ENCODE peak calls at places on chromosomes 3 and 15, in eight cellular contexts. J, L, I, Z, H, A, T and F are unnamed samples.

GRCh38 chr3:54320376-54320775 is 198.0 kb downstream of the CACNA2D3 start:
- DNase-seq in J (no peak), L (no peak), I (no peak), Z (peak; percentile 4), H (peak; percentile 15), A (no peak), T (no peak), F (no peak)

GRCh38 chr15:88541709-88542341 is 4.7 kb downstream of the DET1 start:
- DNase-seq in J (no peak), L (no peak), I (no peak), Z (no peak), H (no peak), A (no peak), T (no peak), F (no peak)

GRCh38 chr3:111031538-111031937 is 40.1 kb upstream of the NECTIN3 start:
- DNase-seq in J (no peak), L (no peak), I (no peak), Z (no peak), H (no peak), A (no peak), T (no peak), F (no peak)

GRCh38 chr3:50550079-50550736 is 17.3 kb downstream of the C3orf18 start:
- DNase-seq in J (peak; percentile 64), L (peak; percentile 86), I (peak; percentile 66), Z (peak; percentile 59), H (peak; percentile 50), A (peak; percentile 63), T (peak; percentile 49), F (peak; percentile 29)

GRCh38 chr3:113912551-113913246 is 35.1 kb upstream of the ZDHHC23 start:
- DNase-seq in J (peak; percentile 22), L (no peak), I (peak; percentile 59), Z (peak; percentile 62), H (peak; percentile 76), A (no peak), T (no peak), F (no peak)

GRCh38 chr3:141878812-141879211 is 2.4 kb downstream of the ATP1B3 start:
- DNase-seq in J (no peak), L (no peak), I (no peak), Z (peak; percentile 11), H (peak; percentile 68), A (no peak), T (no peak), F (no peak)

GRCh38 chr3:86180696-86181095 is 810.3 kb downstream of the VGLL3 start:
- DNase-seq in J (no peak), L (no peak), I (peak; percentile 3), Z (peak; percentile 4), H (no peak), A (no peak), T (no peak), F (no peak)

GRCh38 chr3:47578119-47578630 is 490 bp downstream of the CSPG5 start:
- DNase-seq in J (peak; percentile 89), L (peak; percentile 75), I (peak; percentile 73), Z (peak; percentile 25), H (no peak), A (peak; percentile 69), T (peak; percentile 22), F (no peak)

GRCh38 chr3:38404286-38404685 is 49.4 kb upstream of the ACVR2B start:
- DNase-seq in J (no peak), L (no peak), I (no peak), Z (peak; percentile 74), H (peak; percentile 88), A (no peak), T (no peak), F (no peak)

GRCh38 chr3:170858599-170858998 is 11.4 kb downstream of the RPL22L1 start:
- DNase-seq in J (no peak), L (no peak), I (no peak), Z (no peak), H (no peak), A (no peak), T (no peak), F (no peak)

GRCh38 chr3:115784739-115785571 is 161.6 kb downstream of the GAP43 start:
- DNase-seq in J (no peak), L (no peak), I (no peak), Z (no peak), H (no peak), A (no peak), T (no peak), F (no peak)

GRCh38 chr15:39498642-39499041 is 82.2 kb upstream of the THBS1 start:
- DNase-seq in J (no peak), L (no peak), I (no peak), Z (no peak), H (peak; percentile 64), A (no peak), T (no peak), F (no peak)

GRCh38 chr3:7332696-7333095 is 471.8 kb downstream of the GRM7 start:
- DNase-seq in J (no peak), L (no peak), I (no peak), Z (no peak), H (no peak), A (no peak), T (no peak), F (no peak)

GRCh38 chr3:127712461-127712860 is 39.7 kb downstream of the ABTB1 start:
- DNase-seq in J (no peak), L (no peak), I (no peak), Z (no peak), H (no peak), A (peak; percentile 34), T (no peak), F (no peak)

GRCh38 chr3:150870406-150870805 is 34.8 kb downstream of the MINDY4B start:
- DNase-seq in J (no peak), L (no peak), I (peak; percentile 21), Z (no peak), H (peak; percentile 56), A (no peak), T (no peak), F (no peak)

GRCh38 chr15:81786776-81787175 is 259.0 kb downstream of the MEX3B start:
- DNase-seq in J (no peak), L (no peak), I (no peak), Z (no peak), H (no peak), A (no peak), T (no peak), F (no peak)

GRCh38 chr3:55244247-55244646 is 242.9 kb downstream of the WNT5A start:
- DNase-seq in J (no peak), L (no peak), I (no peak), Z (no peak), H (no peak), A (no peak), T (no peak), F (no peak)

GRCh38 chr15:101404245-101404644 is 85.3 kb downstream of the PCSK6 start:
- DNase-seq in J (no peak), L (no peak), I (no peak), Z (no peak), H (no peak), A (no peak), T (no peak), F (no peak)

GRCh38 chr3:113271189-113271588 is 59.8 kb downstream of the BOC start:
- DNase-seq in J (no peak), L (no peak), I (no peak), Z (no peak), H (no peak), A (no peak), T (no peak), F (no peak)

GRCh38 chr3:51777985-51778384 is 1.1 kb downstream of the IQCF6 start:
- DNase-seq in J (no peak), L (no peak), I (no peak), Z (no peak), H (no peak), A (no peak), T (no peak), F (peak; percentile 22)

GRCh38 chr15:35697549-35698299 is 151.8 kb upstream of the DPH6 start:
- DNase-seq in J (no peak), L (no peak), I (no peak), Z (no peak), H (peak; percentile 70), A (no peak), T (no peak), F (no peak)

GRCh38 chr3:149377408-149378111 is at the start of gene TM4SF1:
- DNase-seq in J (no peak), L (no peak), I (peak; percentile 80), Z (no peak), H (peak; percentile 97), A (no peak), T (no peak), F (no peak)

GRCh38 chr3:171566803-171567422 is 106.7 kb upstream of the TNIK start:
- DNase-seq in J (peak; percentile 20), L (no peak), I (peak; percentile 45), Z (peak; percentile 62), H (peak; percentile 54), A (no peak), T (no peak), F (peak; percentile 64)

GRCh38 chr3:37096292-37096691 is 78.1 kb downstream of the LRRFIP2 start:
- DNase-seq in J (no peak), L (no peak), I (peak; percentile 38), Z (no peak), H (peak; percentile 63), A (no peak), T (no peak), F (no peak)

GRCh38 chr3:71125729-71126128 is 457.8 kb downstream of the FOXP1 start:
- DNase-seq in J (no peak), L (no peak), I (no peak), Z (no peak), H (no peak), A (no peak), T (no peak), F (no peak)

GRCh38 chr3:123281406-123281805 is 79.7 kb downstream of the SEC22A start:
- DNase-seq in J (no peak), L (no peak), I (no peak), Z (no peak), H (no peak), A (no peak), T (no peak), F (no peak)

GRCh38 chr3:12541625-12542024 is 3.7 kb downstream of the MKRN2OS start:
- DNase-seq in J (no peak), L (no peak), I (no peak), Z (no peak), H (no peak), A (no peak), T (no peak), F (no peak)

GRCh38 chr3:3705090-3705775 is 94.0 kb upstream of the LRRN1 start:
- DNase-seq in J (no peak), L (no peak), I (no peak), Z (no peak), H (no peak), A (no peak), T (no peak), F (peak; percentile 35)

GRCh38 chr3:126570103-126570541 is 11.4 kb upstream of the C3orf22 start:
- DNase-seq in J (no peak), L (peak; percentile 43), I (no peak), Z (no peak), H (no peak), A (peak; percentile 6), T (no peak), F (no peak)

GRCh38 chr3:126205717-126206655 is 25.6 kb upstream of the ALDH1L1 start:
- DNase-seq in J (no peak), L (no peak), I (no peak), Z (peak; percentile 26), H (peak; percentile 79), A (no peak), T (no peak), F (no peak)